ENCODE peak calls at places on chromosome 10, in five cellular contexts. One of them, this sample, is unnamed.

GRCh38 chr10:66695046-66695445 is 230.8 kb upstream of the LRRTM3 start:
- DNase-seq in T-helper 17 cell: no peak
- DNase-seq in stimulated activated CD8-positive, alpha-beta memory T cell treated with anti-CD3 and anti-CD28 coated beads, Interleukin-2, amount 100 ng/mL, for 1 hour: no peak
- DNase-seq in NCI-H226: no peak
- DNase-seq in AG08396: no peak
- DNase-seq in this sample: no peak

GRCh38 chr10:34985823-34986222 is 104.3 kb downstream of the CUL2 start:
- DNase-seq in T-helper 17 cell: no peak
- DNase-seq in stimulated activated CD8-positive, alpha-beta memory T cell treated with anti-CD3 and anti-CD28 coated beads, Interleukin-2, amount 100 ng/mL, for 1 hour: no peak
- DNase-seq in NCI-H226: no peak
- DNase-seq in AG08396: peak; percentile 36
- DNase-seq in this sample: no peak

GRCh38 chr10:4501306-4501705 is 324.7 kb upstream of the AKR1E2 start:
- DNase-seq in T-helper 17 cell: no peak
- DNase-seq in stimulated activated CD8-positive, alpha-beta memory T cell treated with anti-CD3 and anti-CD28 coated beads, Interleukin-2, amount 100 ng/mL, for 1 hour: no peak
- DNase-seq in NCI-H226: no peak
- DNase-seq in AG08396: no peak
- DNase-seq in this sample: no peak

GRCh38 chr10:11404931-11405330 is 206.5 kb downstream of the USP6NL start:
- DNase-seq in T-helper 17 cell: no peak
- DNase-seq in stimulated activated CD8-positive, alpha-beta memory T cell treated with anti-CD3 and anti-CD28 coated beads, Interleukin-2, amount 100 ng/mL, for 1 hour: no peak
- DNase-seq in NCI-H226: no peak
- DNase-seq in AG08396: no peak
- DNase-seq in this sample: no peak

GRCh38 chr10:98815039-98815660 is 368.4 kb upstream of the HPS1 start:
- DNase-seq in T-helper 17 cell: no peak
- DNase-seq in stimulated activated CD8-positive, alpha-beta memory T cell treated with anti-CD3 and anti-CD28 coated beads, Interleukin-2, amount 100 ng/mL, for 1 hour: no peak
- DNase-seq in NCI-H226: no peak
- DNase-seq in AG08396: no peak
- DNase-seq in this sample: no peak

GRCh38 chr10:132457328-132458070 is 60.5 kb downstream of the PWWP2B start:
- DNase-seq in T-helper 17 cell: no peak
- DNase-seq in stimulated activated CD8-positive, alpha-beta memory T cell treated with anti-CD3 and anti-CD28 coated beads, Interleukin-2, amount 100 ng/mL, for 1 hour: no peak
- DNase-seq in NCI-H226: no peak
- DNase-seq in AG08396: no peak
- DNase-seq in this sample: no peak

GRCh38 chr10:69797959-69798358 is 3.7 kb upstream of the COL13A1 start:
- DNase-seq in T-helper 17 cell: no peak
- DNase-seq in stimulated activated CD8-positive, alpha-beta memory T cell treated with anti-CD3 and anti-CD28 coated beads, Interleukin-2, amount 100 ng/mL, for 1 hour: no peak
- DNase-seq in NCI-H226: peak; percentile 21
- DNase-seq in AG08396: no peak
- DNase-seq in this sample: no peak

GRCh38 chr10:104937528-104937927 is 296.4 kb downstream of the SORCS3 start:
- DNase-seq in T-helper 17 cell: no peak
- DNase-seq in stimulated activated CD8-positive, alpha-beta memory T cell treated with anti-CD3 and anti-CD28 coated beads, Interleukin-2, amount 100 ng/mL, for 1 hour: no peak
- DNase-seq in NCI-H226: no peak
- DNase-seq in AG08396: peak; percentile 5
- DNase-seq in this sample: no peak

GRCh38 chr10:32149257-32149955 is 93.2 kb upstream of the KIF5B start:
- DNase-seq in T-helper 17 cell: no peak
- DNase-seq in stimulated activated CD8-positive, alpha-beta memory T cell treated with anti-CD3 and anti-CD28 coated beads, Interleukin-2, amount 100 ng/mL, for 1 hour: no peak
- DNase-seq in NCI-H226: peak; percentile 75
- DNase-seq in AG08396: peak; percentile 66
- DNase-seq in this sample: peak; percentile 58

GRCh38 chr10:80104066-80104926 is 25.8 kb downstream of the TMEM254 start:
- DNase-seq in T-helper 17 cell: no peak
- DNase-seq in stimulated activated CD8-positive, alpha-beta memory T cell treated with anti-CD3 and anti-CD28 coated beads, Interleukin-2, amount 100 ng/mL, for 1 hour: no peak
- DNase-seq in NCI-H226: peak; percentile 64
- DNase-seq in AG08396: peak; percentile 80
- DNase-seq in this sample: no peak

GRCh38 chr10:76892766-76893479 is 744.7 kb downstream of the KCNMA1 start:
- DNase-seq in T-helper 17 cell: no peak
- DNase-seq in stimulated activated CD8-positive, alpha-beta memory T cell treated with anti-CD3 and anti-CD28 coated beads, Interleukin-2, amount 100 ng/mL, for 1 hour: no peak
- DNase-seq in NCI-H226: peak; percentile 14
- DNase-seq in AG08396: no peak
- DNase-seq in this sample: no peak

GRCh38 chr10:6465854-6466524 is 114.1 kb downstream of the PRKCQ start:
- DNase-seq in T-helper 17 cell: no peak
- DNase-seq in stimulated activated CD8-positive, alpha-beta memory T cell treated with anti-CD3 and anti-CD28 coated beads, Interleukin-2, amount 100 ng/mL, for 1 hour: no peak
- DNase-seq in NCI-H226: no peak
- DNase-seq in AG08396: no peak
- DNase-seq in this sample: no peak

GRCh38 chr10:94138391-94138790 is 144.7 kb downstream of the PLCE1 start:
- DNase-seq in T-helper 17 cell: no peak
- DNase-seq in stimulated activated CD8-positive, alpha-beta memory T cell treated with anti-CD3 and anti-CD28 coated beads, Interleukin-2, amount 100 ng/mL, for 1 hour: no peak
- DNase-seq in NCI-H226: no peak
- DNase-seq in AG08396: no peak
- DNase-seq in this sample: no peak